ENCODE peak calls at places on chromosomes 11 and 22, in ten cellular contexts. L is upper lobe of right lung; U is trophoblast cell; S is foreskin keratinocyte; Y is SJSA1; Q is GM23338; T is CD4-positive, alpha-beta memory T cell; C is tibial nerve; J is GM23248; N is ovary. H is an unnamed sample.

GRCh38 chr11:110862407-110862806 is 150.2 kb upstream of the ARHGAP20 start:
- DNase-seq in L (no peak), U (no peak), S (no peak), Y (no peak), Q (no peak), T (no peak), C (no peak), J (no peak), N (no peak), H (no peak)

GRCh38 chr11:69352715-69353325 is 58.9 kb downstream of the MYEOV start:
- DNase-seq in L (no peak), U (peak; percentile 62), S (peak; percentile 96), Y (peak; percentile 92), Q (no peak), T (no peak), C (no peak), J (peak; percentile 95), N (no peak), H (no peak)

GRCh38 chr11:78926633-78927347 is 352.1 kb upstream of the NARS2 start:
- DNase-seq in L (no peak), U (no peak), S (no peak), Y (no peak), Q (no peak), T (no peak), C (no peak), J (peak; percentile 26), N (no peak), H (no peak)

GRCh38 chr11:69215784-69216415 is 60.2 kb downstream of the SMIM38 start:
- DNase-seq in L (no peak), U (no peak), S (peak; percentile 62), Y (peak; percentile 84), Q (no peak), T (no peak), C (no peak), J (peak; percentile 84), N (no peak), H (no peak)

GRCh38 chr11:17760102-17761029 is 25.8 kb downstream of the KCNC1 start:
- DNase-seq in L (no peak), U (peak; percentile 70), S (no peak), Y (no peak), Q (peak; percentile 92), T (no peak), C (no peak), J (peak; percentile 55), N (no peak), H (no peak)

GRCh38 chr11:124875401-124875800 is 10.2 kb downstream of the ROBO3 start:
- DNase-seq in L (peak; percentile 53), U (no peak), S (no peak), Y (no peak), Q (no peak), T (no peak), C (no peak), J (no peak), N (no peak), H (no peak)

GRCh38 chr11:119975561-119976152 is 162.3 kb downstream of the TRIM29 start:
- DNase-seq in L (no peak), U (no peak), S (no peak), Y (no peak), Q (peak; percentile 80), T (no peak), C (no peak), J (no peak), N (no peak), H (no peak)

GRCh38 chr11:71991494-71991893 is 7.2 kb upstream of the IL18BP start:
- DNase-seq in L (no peak), U (peak; percentile 29), S (no peak), Y (no peak), Q (no peak), T (no peak), C (no peak), J (no peak), N (no peak), H (no peak)

GRCh38 chr11:128187829-128188228 is 399.5 kb downstream of the ETS1 start:
- DNase-seq in L (no peak), U (no peak), S (no peak), Y (no peak), Q (no peak), T (no peak), C (no peak), J (peak; percentile 56), N (no peak), H (no peak)

DNA sequence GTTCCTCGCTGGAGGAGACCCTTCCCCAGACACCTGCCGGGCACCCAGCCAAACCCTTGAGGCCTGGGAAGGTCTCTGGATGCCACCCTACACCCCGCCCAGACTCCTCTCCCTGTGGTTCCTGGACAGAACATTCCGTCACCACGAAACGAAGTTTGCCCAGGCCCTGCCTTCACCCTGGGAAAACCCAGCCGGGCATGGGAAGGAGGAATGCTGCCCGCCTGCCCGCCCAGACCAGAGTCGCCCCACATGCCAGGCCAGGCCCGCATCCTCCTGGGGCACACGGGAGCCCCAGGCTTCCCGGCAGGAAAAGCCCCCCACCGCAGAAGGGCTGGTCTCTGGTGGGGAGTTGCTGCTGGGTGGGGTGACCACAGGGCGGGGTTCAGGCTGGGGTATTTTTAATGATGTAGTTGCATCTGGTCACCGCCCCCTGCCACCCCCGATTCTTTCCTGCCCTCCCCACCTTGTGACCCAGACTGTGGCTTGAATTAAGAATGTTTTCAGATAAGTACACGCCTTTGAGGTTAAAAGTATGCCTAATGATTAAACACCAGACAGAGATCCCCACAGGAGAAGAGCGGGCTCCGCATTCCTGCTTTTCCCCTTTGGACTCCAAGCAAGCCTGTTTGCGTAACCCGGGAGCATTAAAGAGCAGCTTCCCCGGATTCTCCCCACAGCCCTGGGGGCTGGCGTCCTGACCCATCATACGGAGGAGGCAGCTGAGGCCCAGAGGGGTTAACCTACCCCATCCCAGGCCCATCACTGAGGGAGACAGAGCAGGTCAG is 44.6 kb upstream of the PPARA start:
- DNase-seq in L (no peak), U (no peak), S (peak; percentile 82), Y (no peak), Q (no peak), T (no peak), C (no peak), J (peak; percentile 85), N (peak; percentile 71), H (no peak)
- H3K4me1 ChIP-seq in L (peaks cover 81% of the 10 kb centered on the region), U (peaks cover 2% of the 10 kb centered on the region), S (peaks cover 19% of the 10 kb centered on the region), Y (peaks cover 14% of the 10 kb centered on the region), Q (no peaks in the 10 kb centered on the region), T (no peaks in the 10 kb centered on the region), C (no peaks in the 10 kb centered on the region), J (peaks cover 46% of the 10 kb centered on the region), N (peaks cover 77% of the 10 kb centered on the region), H (peaks cover 75% of the 10 kb centered on the region)

GRCh38 chr11:132055296-132055695 is 684.9 kb downstream of the NTM start:
- DNase-seq in L (no peak), U (no peak), S (peak; percentile 26), Y (no peak), Q (no peak), T (no peak), C (no peak), J (no peak), N (no peak), H (no peak)

GRCh38 chr11:132056689-132057088 is 686.3 kb downstream of the NTM start:
- DNase-seq in L (no peak), U (peak; percentile 14), S (no peak), Y (peak; percentile 85), Q (no peak), T (no peak), C (no peak), J (peak; percentile 47), N (no peak), H (no peak)

GRCh38 chr11:132052904-132053303 is 682.5 kb downstream of the NTM start:
- DNase-seq in L (no peak), U (no peak), S (no peak), Y (no peak), Q (no peak), T (no peak), C (no peak), J (no peak), N (no peak), H (no peak)

GRCh38 chr11:132051704-132052103 is 681.3 kb downstream of the NTM start:
- DNase-seq in L (no peak), U (no peak), S (no peak), Y (no peak), Q (no peak), T (no peak), C (no peak), J (no peak), N (no peak), H (no peak)

GRCh38 chr11:132054822-132055221 is 684.4 kb downstream of the NTM start:
- DNase-seq in L (no peak), U (no peak), S (peak; percentile 96), Y (peak; percentile 62), Q (no peak), T (no peak), C (no peak), J (peak; percentile 91), N (no peak), H (no peak)
- H3K4me1 ChIP-seq in L (no peaks in the 10 kb centered on the region), U (no peaks in the 10 kb centered on the region), S (peaks cover 51% of the 10 kb centered on the region), Y (peaks cover 55% of the 10 kb centered on the region), Q (peaks cover 15% of the 10 kb centered on the region), T (no peaks in the 10 kb centered on the region), C (no peaks in the 10 kb centered on the region), J (peaks cover 72% of the 10 kb centered on the region), N (no peaks in the 10 kb centered on the region), H (no peaks in the 10 kb centered on the region)

GRCh38 chr22:17880020-17880419 is 105.8 kb upstream of the BID start:
- DNase-seq in L (no peak), U (peak; percentile 45), S (no peak), Y (no peak), Q (no peak), T (no peak), C (no peak), J (no peak), N (no peak), H (no peak)
- H3K4me1 ChIP-seq in L (no peaks in the 10 kb centered on the region), U (peaks cover 2% of the 10 kb centered on the region), S (peaks cover 13% of the 10 kb centered on the region), Y (no peaks in the 10 kb centered on the region), Q (no peaks in the 10 kb centered on the region), T (no peaks in the 10 kb centered on the region), C (no peaks in the 10 kb centered on the region), J (no peaks in the 10 kb centered on the region), N (no peaks in the 10 kb centered on the region), H (no peaks in the 10 kb centered on the region)

GRCh38 chr22:19895160-19895849 is 40.6 kb upstream of the GNB1L start:
- DNase-seq in L (no peak), U (no peak), S (no peak), Y (no peak), Q (no peak), T (no peak), C (no peak), J (no peak), N (no peak), H (no peak)
- H3K4me1 ChIP-seq in L (peaks cover 19% of the 10 kb centered on the region), U (peaks cover 27% of the 10 kb centered on the region), S (peaks cover 19% of the 10 kb centered on the region), Y (peaks cover 28% of the 10 kb centered on the region), Q (peaks cover 20% of the 10 kb centered on the region), T (peaks cover 52% of the 10 kb centered on the region), C (no peaks in the 10 kb centered on the region), J (peaks cover 24% of the 10 kb centered on the region), N (peaks cover 12% of the 10 kb centered on the region), H (no peaks in the 10 kb centered on the region)

DNA sequence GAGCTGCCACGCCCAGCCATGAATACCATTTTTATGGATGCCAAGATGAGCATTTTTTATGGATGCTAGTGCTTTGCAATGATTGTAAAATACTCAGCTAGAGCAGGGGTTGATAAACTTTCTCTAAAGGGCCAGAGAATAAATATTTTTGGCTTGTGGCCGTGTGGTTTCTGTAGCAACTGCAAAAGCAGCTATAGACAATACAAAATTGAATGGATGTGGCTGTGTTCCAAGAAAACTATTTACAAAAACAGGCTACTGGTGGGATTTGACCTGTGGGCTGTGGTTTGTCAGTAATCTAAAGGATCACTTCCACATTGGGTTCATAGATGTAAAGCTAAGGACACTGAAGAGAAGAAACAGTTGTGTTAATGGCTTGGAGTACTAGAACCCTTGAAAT is 56.0 kb downstream of the COMMD9 start:
- DNase-seq in L (no peak), U (no peak), S (no peak), Y (no peak), Q (no peak), T (no peak), C (no peak), J (no peak), N (no peak), H (no peak)
- H3K4me1 ChIP-seq in L (no peaks in the 10 kb centered on the region), U (peaks cover 9% of the 10 kb centered on the region), S (peaks cover 8% of the 10 kb centered on the region), Y (peaks cover 29% of the 10 kb centered on the region), Q (peaks cover 3% of the 10 kb centered on the region), T (no peaks in the 10 kb centered on the region), C (no peaks in the 10 kb centered on the region), J (peaks cover 14% of the 10 kb centered on the region), N (peaks cover 4% of the 10 kb centered on the region), H (peaks cover 16% of the 10 kb centered on the region)

H was measured in thoracic aorta.